ENCODE peak calls at places on chromosomes 7 and 10, in nine cellular contexts. U is brain microvascular endothelial cell, B is stomach, S is LNCaP clone FGC, Y is lower leg skin, Z is MG63, F is neural progenitor cell, M is fibroblast of lung, J is tibial artery. T is an unnamed sample.

GRCh38 chr10:77075916-77076315 is 561.7 kb downstream of the KCNMA1 start:
- DNase-seq in U (no peak), B (no peak), S (no peak), Y (no peak), Z (no peak), F (no peak), M (no peak), J (no peak), T (no peak)

GRCh38 chr10:26485150-26485941 is 47.2 kb downstream of the APBB1IP start:
- DNase-seq in U (peak), B (no peak), S (no peak), Y (no peak), Z (no peak), F (no peak), M (peak), J (no peak), T (no peak)

GRCh38 chr7:79709574-79710409 is 256.3 kb upstream of the MAGI2 start:
- DNase-seq in U (peak), B (no peak), S (peak), Y (no peak), Z (peak), F (no peak), M (peak), J (no peak), T (no peak)

GRCh38 chr7:14125998-14126397 is 136.5 kb upstream of the ETV1 start:
- DNase-seq in U (peak), B (no peak), S (no peak), Y (no peak), Z (no peak), F (peak), M (peak), J (no peak), T (no peak)

GRCh38 chr10:2949221-2949947 is 118.0 kb upstream of the PFKP start:
- DNase-seq in U (no peak), B (no peak), S (peak), Y (no peak), Z (no peak), F (no peak), M (no peak), J (no peak), T (no peak)

GRCh38 chr10:98748298-98748697 is 301.6 kb upstream of the HPS1 start:
- DNase-seq in U (peak), B (no peak), S (peak), Y (no peak), Z (no peak), F (peak), M (no peak), J (no peak), T (no peak)

GRCh38 chr10:101782811-101783735 is at the start of gene NPM3:
- DNase-seq in U (peak), B (peak), S (peak), Y (peak), Z (peak), F (peak), M (peak), J (peak), T (peak)

GRCh38 chr7:45184326-45185027 is 26.9 kb downstream of the RAMP3 start:
- DNase-seq in U (no peak), B (peak), S (no peak), Y (peak), Z (no peak), F (no peak), M (no peak), J (no peak), T (peak)

GRCh38 chr7:4634166-4634565 is 47.9 kb upstream of the FOXK1 start:
- DNase-seq in U (no peak), B (no peak), S (no peak), Y (no peak), Z (peak), F (no peak), M (peak), J (no peak), T (no peak)

GRCh38 chr10:30676319-30676718 is 46.8 kb upstream of the LYZL2 start:
- DNase-seq in U (no peak), B (no peak), S (no peak), Y (no peak), Z (no peak), F (no peak), M (no peak), J (no peak), T (no peak)

GRCh38 chr10:129741978-129742741 is 221.9 kb downstream of the EBF3 start:
- DNase-seq in U (no peak), B (peak), S (no peak), Y (peak), Z (no peak), F (no peak), M (no peak), J (no peak), T (peak)

GRCh38 chr10:102988404-102989314 is 70.6 kb downstream of the CNNM2 start:
- DNase-seq in U (peak), B (no peak), S (peak), Y (no peak), Z (no peak), F (no peak), M (peak), J (no peak), T (no peak)

GRCh38 chr10:70679498-70679897 is 7.2 kb downstream of the ADAMTS14 start:
- DNase-seq in U (no peak), B (no peak), S (no peak), Y (peak), Z (peak), F (no peak), M (peak), J (no peak), T (no peak)

GRCh38 chr7:27689045-27689877 is 26.6 kb upstream of the HIBADH start:
- DNase-seq in U (peak), B (no peak), S (no peak), Y (no peak), Z (no peak), F (peak), M (no peak), J (no peak), T (no peak)

GRCh38 chr7:22238354-22239311 is 118.3 kb downstream of the RAPGEF5 start:
- DNase-seq in U (peak), B (no peak), S (no peak), Y (no peak), Z (peak), F (no peak), M (peak), J (no peak), T (no peak)

GRCh38 chr10:23694921-23695824 is 256.3 kb downstream of the OTUD1 start:
- DNase-seq in U (no peak), B (no peak), S (no peak), Y (no peak), Z (no peak), F (peak), M (no peak), J (no peak), T (no peak)

GRCh38 chr10:54758791-54759190 is 42.2 kb downstream of the PCDH15 start:
- DNase-seq in U (no peak), B (no peak), S (no peak), Y (no peak), Z (no peak), F (no peak), M (peak), J (no peak), T (no peak)

GRCh38 chr10:69506834-69507643 is 55.8 kb downstream of the TSPAN15 start:
- DNase-seq in U (no peak), B (no peak), S (no peak), Y (peak), Z (no peak), F (no peak), M (no peak), J (no peak), T (no peak)

GRCh38 chr10:1151071-1152033 is 95.2 kb downstream of the WDR37 start:
- DNase-seq in U (no peak), B (peak), S (no peak), Y (peak), Z (peak), F (no peak), M (no peak), J (no peak), T (no peak)

GRCh38 chr10:49761789-49762565 is at the start of gene OGDHL:
- DNase-seq in U (peak), B (peak), S (no peak), Y (peak), Z (peak), F (peak), M (peak), J (peak), T (no peak)

GRCh38 chr7:129265328-129265727 is 40.5 kb downstream of the AHCYL2 start:
- DNase-seq in U (no peak), B (no peak), S (no peak), Y (no peak), Z (no peak), F (no peak), M (no peak), J (no peak), T (no peak)

GRCh38 chr7:129258649-129259389 is 34.0 kb downstream of the AHCYL2 start:
- DNase-seq in U (no peak), B (no peak), S (no peak), Y (no peak), Z (no peak), F (peak), M (peak), J (no peak), T (no peak)

GRCh38 chr7:129263168-129263567 is 38.3 kb downstream of the AHCYL2 start:
- DNase-seq in U (no peak), B (no peak), S (no peak), Y (no peak), Z (no peak), F (no peak), M (no peak), J (no peak), T (no peak)

GRCh38 chr7:129264534-129264933 is 39.7 kb downstream of the AHCYL2 start:
- DNase-seq in U (no peak), B (no peak), S (peak), Y (no peak), Z (no peak), F (no peak), M (no peak), J (no peak), T (no peak)

GRCh38 chr7:129262333-129262732 is 37.5 kb downstream of the AHCYL2 start:
- DNase-seq in U (no peak), B (no peak), S (no peak), Y (no peak), Z (no peak), F (no peak), M (peak), J (no peak), T (no peak)
- H3K4me3 ChIP-seq in U (no peak), B (no peak), S (no peak), Y (no peak), Z (no peak), F (no peak), M (no peak), J (no peak), T (no peak)

GRCh38 chr10:120457431-120458172 is 575 bp downstream of the PLPP4 start:
- DNase-seq in U (no peak), B (no peak), S (no peak), Y (no peak), Z (no peak), F (peak), M (peak), J (no peak), T (no peak)
- H3K4me3 ChIP-seq in U (peak), B (peak), S (peak), Y (no peak), Z (peak), F (peak), M (no peak), J (peak), T (peak)

DNA sequence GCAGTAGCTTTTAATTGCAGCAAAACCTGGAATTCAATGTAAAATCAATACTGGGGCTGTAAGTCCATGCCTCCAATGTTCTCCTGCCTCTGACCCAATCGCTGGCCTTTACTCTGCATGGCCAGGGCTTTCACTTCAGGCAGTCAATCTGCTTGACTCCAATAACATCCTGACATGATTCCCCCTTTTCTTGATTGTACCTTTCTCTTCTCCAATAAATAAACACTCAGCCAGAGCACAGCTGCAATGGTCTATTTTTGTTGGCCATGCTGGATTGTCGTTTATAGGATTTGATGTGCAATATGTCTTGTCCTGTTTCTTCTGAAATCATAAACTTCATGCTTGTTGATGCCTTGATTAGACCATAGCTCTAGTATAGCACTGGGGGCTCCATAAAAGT is 97.8 kb upstream of the COL1A2 start:
- DNase-seq in U (no peak), B (no peak), S (no peak), Y (no peak), Z (no peak), F (no peak), M (no peak), J (no peak), T (no peak)
- H3K4me3 ChIP-seq in U (peak), B (no peak), S (no peak), Y (no peak), Z (no peak), F (no peak), M (peak), J (peak), T (peak)

DNA sequence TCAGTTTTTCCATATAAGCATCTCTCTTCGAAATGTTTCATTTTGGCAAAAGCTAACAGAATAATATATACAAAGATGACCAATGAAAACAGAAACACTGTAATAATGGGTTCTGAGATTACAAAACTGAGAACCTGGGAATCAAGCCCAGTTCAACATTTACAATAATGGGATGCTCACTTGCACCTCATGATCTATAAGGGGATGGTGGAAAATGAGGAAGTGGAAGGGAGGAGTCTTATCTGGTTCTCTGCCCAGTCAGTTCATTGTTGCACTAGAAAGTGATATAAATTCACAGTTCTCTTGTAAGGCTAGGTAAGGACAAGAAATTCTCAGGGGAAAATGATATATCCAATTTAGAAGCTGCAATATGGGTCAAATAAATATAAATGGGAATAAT is 31.7 kb upstream of the RHOBTB1 start:
- DNase-seq in U (no peak), B (no peak), S (no peak), Y (no peak), Z (no peak), F (no peak), M (no peak), J (no peak), T (no peak)
- H3K4me3 ChIP-seq in U (no peak), B (no peak), S (no peak), Y (no peak), Z (no peak), F (no peak), M (no peak), J (no peak), T (no peak)

GRCh38 chr7:114153700-114154099 is 234.9 kb upstream of the PPP1R3A start:
- DNase-seq in U (no peak), B (no peak), S (no peak), Y (no peak), Z (no peak), F (no peak), M (no peak), J (no peak), T (no peak)

GRCh38 chr7:114152314-114152938 is 233.6 kb upstream of the PPP1R3A start:
- DNase-seq in U (no peak), B (no peak), S (no peak), Y (no peak), Z (no peak), F (no peak), M (no peak), J (no peak), T (no peak)

GRCh38 chr7:114150704-114151103 is 231.9 kb upstream of the PPP1R3A start:
- DNase-seq in U (no peak), B (no peak), S (peak), Y (no peak), Z (no peak), F (no peak), M (no peak), J (no peak), T (no peak)

GRCh38 chr7:114148779-114149178 is 230.0 kb upstream of the PPP1R3A start:
- DNase-seq in U (no peak), B (no peak), S (no peak), Y (no peak), Z (no peak), F (no peak), M (no peak), J (no peak), T (no peak)

GRCh38 chr7:114151777-114152176 is 233.0 kb upstream of the PPP1R3A start:
- DNase-seq in U (no peak), B (no peak), S (no peak), Y (no peak), Z (no peak), F (no peak), M (no peak), J (no peak), T (no peak)
- H3K4me3 ChIP-seq in U (no peak), B (no peak), S (no peak), Y (no peak), Z (no peak), F (no peak), M (no peak), J (no peak), T (no peak)

DNA sequence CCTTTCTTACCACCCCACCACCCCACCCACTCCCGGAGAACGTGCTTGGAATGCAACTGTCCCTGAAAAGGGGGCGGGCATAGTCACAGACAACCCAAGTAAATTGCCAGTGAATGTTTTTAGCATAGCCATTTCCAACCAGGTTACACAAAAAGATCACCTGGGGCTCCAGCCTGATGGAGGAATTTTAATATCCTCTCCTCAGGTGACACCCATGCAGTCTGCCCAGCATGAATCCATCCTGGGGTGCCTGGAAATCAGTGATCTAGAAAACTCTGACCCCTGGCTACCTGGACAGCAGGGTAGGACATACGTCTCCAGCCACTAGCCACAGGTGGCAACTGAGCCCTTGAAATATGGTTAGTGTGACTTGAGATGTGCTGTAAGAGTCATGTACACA is 61.1 kb downstream of the SORBS1 start:
- DNase-seq in U (no peak), B (no peak), S (no peak), Y (no peak), Z (no peak), F (no peak), M (no peak), J (no peak), T (no peak)
- H3K4me3 ChIP-seq in U (no peak), B (peak), S (no peak), Y (no peak), Z (no peak), F (no peak), M (no peak), J (no peak), T (no peak)

GRCh38 chr10:8052344-8052969 is 2.0 kb upstream of the GATA3 start:
- DNase-seq in U (no peak), B (no peak), S (no peak), Y (peak), Z (no peak), F (peak), M (no peak), J (no peak), T (no peak)
- H3K4me3 ChIP-seq in U (no peak), B (peak), S (no peak), Y (no peak), Z (no peak), F (peak), M (no peak), J (no peak), T (no peak)

DNA sequence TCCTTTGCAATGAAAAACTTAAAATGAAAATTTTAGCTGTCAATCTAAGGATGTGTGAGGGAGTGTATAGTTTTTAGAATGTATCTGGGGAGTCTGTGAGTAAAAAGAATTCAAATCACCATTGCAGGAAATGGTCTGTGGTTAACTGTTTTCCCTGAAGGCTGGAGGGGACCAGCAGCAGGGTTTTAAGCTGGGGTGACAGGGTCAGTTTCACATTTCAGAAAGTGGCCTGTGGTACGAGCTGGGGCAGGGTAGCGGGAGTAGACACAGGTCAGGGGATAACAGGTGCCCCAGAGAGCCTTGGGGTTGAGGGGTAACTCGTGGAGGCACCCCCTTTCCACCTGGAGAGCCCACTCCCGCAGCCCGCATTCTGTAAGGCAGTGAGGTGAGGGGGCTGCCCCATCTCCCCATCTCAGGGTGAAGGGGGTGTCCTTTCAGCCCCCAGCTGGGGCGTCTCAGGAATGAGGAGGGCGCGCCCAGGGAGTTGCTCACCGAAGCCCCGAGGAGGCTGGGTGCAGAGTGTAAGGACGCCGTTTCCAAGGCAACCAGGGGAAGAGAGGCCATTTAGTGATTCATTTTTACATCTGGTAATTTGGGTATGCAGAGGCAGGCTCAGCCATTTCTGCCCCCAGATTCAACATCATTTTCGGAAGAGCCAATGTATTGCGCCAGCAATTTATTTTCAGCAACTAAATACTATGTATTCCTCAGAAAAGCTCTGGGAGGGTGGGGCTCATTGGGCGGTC is 168.9 kb downstream of the SLIT1 start:
- DNase-seq in U (no peak), B (no peak), S (no peak), Y (no peak), Z (no peak), F (no peak), M (peak), J (no peak), T (peak)
- H3K4me3 ChIP-seq in U (no peak), B (no peak), S (no peak), Y (no peak), Z (no peak), F (no peak), M (no peak), J (no peak), T (no peak)

GRCh38 chr10:127909716-127910463 is 3.0 kb downstream of the PTPRE start:
- DNase-seq in U (no peak), B (no peak), S (no peak), Y (peak), Z (no peak), F (no peak), M (no peak), J (no peak), T (no peak)

GRCh38 chr10:127911867-127912257 is 5.0 kb downstream of the PTPRE start:
- DNase-seq in U (no peak), B (no peak), S (no peak), Y (peak), Z (no peak), F (no peak), M (no peak), J (no peak), T (no peak)

GRCh38 chr10:127912607-127913367 is 5.9 kb downstream of the PTPRE start:
- DNase-seq in U (no peak), B (no peak), S (no peak), Y (no peak), Z (no peak), F (no peak), M (no peak), J (no peak), T (no peak)

GRCh38 chr10:127910464-127910770 is 3.5 kb downstream of the PTPRE start:
- DNase-seq in U (peak), B (no peak), S (no peak), Y (peak), Z (no peak), F (no peak), M (no peak), J (no peak), T (no peak)

DNA sequence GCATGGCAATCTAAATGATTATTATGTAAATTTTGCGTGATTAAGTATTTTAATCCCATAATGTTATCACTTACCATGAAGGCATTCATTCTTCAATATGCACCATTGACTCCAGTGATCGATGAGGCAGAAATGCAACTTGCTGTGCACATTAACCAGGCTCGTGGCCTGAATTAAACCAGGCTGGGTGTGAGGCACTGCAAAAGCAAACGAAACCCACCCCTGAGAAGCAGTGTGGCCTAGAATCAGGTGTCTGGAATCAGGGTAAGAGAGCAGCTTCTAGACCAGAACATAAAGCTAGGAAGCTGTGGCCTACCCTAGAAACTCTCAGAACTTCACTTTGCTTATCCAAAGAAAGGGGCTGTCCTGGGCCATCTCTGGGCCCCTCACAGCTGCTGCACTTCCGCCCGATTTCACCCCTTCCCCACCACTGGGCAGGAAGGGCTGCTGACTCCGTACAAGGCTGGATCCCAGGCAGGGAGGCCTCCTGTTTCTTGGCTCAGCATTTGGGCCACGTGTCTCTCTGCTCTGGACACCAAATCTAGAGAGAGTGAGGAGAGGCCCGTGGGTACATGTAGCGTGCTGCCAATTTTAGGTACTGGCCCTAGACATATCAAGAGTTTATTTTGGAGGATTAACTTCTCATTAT is 4.4 kb downstream of the PTPRE start:
- DNase-seq in U (no peak), B (no peak), S (no peak), Y (peak), Z (no peak), F (no peak), M (no peak), J (no peak), T (no peak)
- H3K4me3 ChIP-seq in U (no peak), B (no peak), S (no peak), Y (no peak), Z (no peak), F (no peak), M (no peak), J (no peak), T (no peak)

GRCh38 chr7:94655562-94655883 is 410 bp downstream of the SGCE start:
- DNase-seq in U (no peak), B (no peak), S (no peak), Y (no peak), Z (peak), F (peak), M (peak), J (no peak), T (no peak)
- H3K4me3 ChIP-seq in U (peak), B (peak), S (no peak), Y (peak), Z (peak), F (peak), M (peak), J (peak), T (peak)

T was measured in suprapubic skin.